ENCODE peak calls at places on chromosomes 4 and X, in eight cellular contexts. C is hepatocyte; O is Jurkat, Clone E6-1; B is suprapubic skin; T is skeletal muscle cell; A is kidney epithelial cell; J is Karpas-422; E is HFF-Myc. D is an unnamed sample.

GRCh38 chr4:184170996-184171395 is 46.7 kb downstream of the ENPP6 start:
- DNase-seq in J (no peak), B (no peak), E (no peak), T (peak; percentile 30), A (no peak), O (no peak), C (no peak), D (peak; percentile 41)

GRCh38 chrX:106718709-106719108 is 7.8 kb upstream of the RNF128 start:
- DNase-seq in A (no peak), J (no peak), T (no peak), O (no peak), E (no peak), B (no peak), C (no peak), D (no peak)

GRCh38 chr4:141458501-141458900 is 177.9 kb upstream of the IL15 start:
- DNase-seq in E (no peak), A (no peak), J (no peak), B (no peak), C (no peak), T (no peak), O (no peak), D (peak; percentile 95)

GRCh38 chrX:72392816-72393800 is 87.4 kb upstream of the CITED1 start:
- DNase-seq in E (no peak), B (no peak), A (no peak), O (no peak), T (no peak), J (no peak), C (no peak), D (no peak)

GRCh38 chr4:15677507-15677988 is 4.1 kb upstream of the FAM200B start:
- DNase-seq in E (no peak), C (peak; percentile 78), J (no peak), T (no peak), B (no peak), A (peak; percentile 96), O (no peak), D (peak; percentile 99)

GRCh38 chrX:39479856-39480255 is 617.9 kb downstream of the BCOR start:
- DNase-seq in B (no peak), J (no peak), C (no peak), A (no peak), T (no peak), O (no peak), E (no peak), D (peak; percentile 80)

GRCh38 chr4:25919676-25920075 is 5.7 kb downstream of the SMIM20 start:
- DNase-seq in C (peak; percentile 61), O (no peak), J (no peak), B (no peak), T (no peak), A (no peak), E (no peak), D (no peak)

GRCh38 chrX:115459883-115460564 is 101.0 kb upstream of the PLS3 start:
- DNase-seq in T (no peak), J (no peak), A (no peak), O (no peak), C (no peak), E (no peak), B (no peak), D (peak; percentile 7)

GRCh38 chr4:112894480-112894879 is 155.0 kb upstream of the ANK2 start:
- DNase-seq in A (no peak), B (no peak), C (no peak), O (no peak), E (no peak), T (no peak), J (no peak), D (no peak)

GRCh38 chr4:1842993-1843448 is 12.9 kb downstream of the LETM1 start:
- DNase-seq in O (no peak), J (no peak), E (peak; percentile 87), C (no peak), T (peak; percentile 66), A (no peak), B (no peak), D (no peak)

GRCh38 chr4:108030332-108030731 is 40.6 kb downstream of the HADH start:
- DNase-seq in T (peak; percentile 34), C (peak; percentile 71), O (peak; percentile 92), A (peak; percentile 25), E (peak; percentile 52), B (no peak), J (peak; percentile 74), D (peak; percentile 52)

GRCh38 chr4:177499537-177499936 is 57.3 kb upstream of the AGA start:
- DNase-seq in C (no peak), E (no peak), O (no peak), J (no peak), A (no peak), T (no peak), B (no peak), D (no peak)

GRCh38 chr4:159175989-159176375 is 73.1 kb downstream of the RAPGEF2 start:
- DNase-seq in B (no peak), J (no peak), T (no peak), A (no peak), E (no peak), O (no peak), C (no peak), D (no peak)

GRCh38 chr4:159178147-159178541 is 75.3 kb downstream of the RAPGEF2 start:
- DNase-seq in E (peak; percentile 6), O (no peak), B (no peak), J (no peak), A (no peak), C (no peak), T (peak; percentile 21), D (no peak)

GRCh38 chr4:159177265-159178146 is 74.6 kb downstream of the RAPGEF2 start:
- DNase-seq in B (no peak), O (no peak), T (no peak), C (no peak), J (no peak), E (no peak), A (no peak), D (no peak)

GRCh38 chr4:159174645-159175147 is 71.8 kb downstream of the RAPGEF2 start:
- DNase-seq in J (no peak), C (no peak), B (no peak), T (no peak), A (no peak), E (no peak), O (no peak), D (no peak)

GRCh38 chr4:159175165-159175988 is 72.5 kb downstream of the RAPGEF2 start:
- DNase-seq in A (peak; percentile 55), E (peak; percentile 86), O (peak; percentile 54), B (peak; percentile 65), J (peak; percentile 91), C (peak; percentile 88), T (peak; percentile 70), D (peak; percentile 88)
- H3K4me3 ChIP-seq in A (no peak overlapping the region), E (peak overlapping the region; percentile 16), O (no peak overlapping the region), B (no peak overlapping the region), J (no peak overlapping the region), C (no peak overlapping the region), T (peak overlapping the region; percentile 25), D (no peak overlapping the region)

DNA sequence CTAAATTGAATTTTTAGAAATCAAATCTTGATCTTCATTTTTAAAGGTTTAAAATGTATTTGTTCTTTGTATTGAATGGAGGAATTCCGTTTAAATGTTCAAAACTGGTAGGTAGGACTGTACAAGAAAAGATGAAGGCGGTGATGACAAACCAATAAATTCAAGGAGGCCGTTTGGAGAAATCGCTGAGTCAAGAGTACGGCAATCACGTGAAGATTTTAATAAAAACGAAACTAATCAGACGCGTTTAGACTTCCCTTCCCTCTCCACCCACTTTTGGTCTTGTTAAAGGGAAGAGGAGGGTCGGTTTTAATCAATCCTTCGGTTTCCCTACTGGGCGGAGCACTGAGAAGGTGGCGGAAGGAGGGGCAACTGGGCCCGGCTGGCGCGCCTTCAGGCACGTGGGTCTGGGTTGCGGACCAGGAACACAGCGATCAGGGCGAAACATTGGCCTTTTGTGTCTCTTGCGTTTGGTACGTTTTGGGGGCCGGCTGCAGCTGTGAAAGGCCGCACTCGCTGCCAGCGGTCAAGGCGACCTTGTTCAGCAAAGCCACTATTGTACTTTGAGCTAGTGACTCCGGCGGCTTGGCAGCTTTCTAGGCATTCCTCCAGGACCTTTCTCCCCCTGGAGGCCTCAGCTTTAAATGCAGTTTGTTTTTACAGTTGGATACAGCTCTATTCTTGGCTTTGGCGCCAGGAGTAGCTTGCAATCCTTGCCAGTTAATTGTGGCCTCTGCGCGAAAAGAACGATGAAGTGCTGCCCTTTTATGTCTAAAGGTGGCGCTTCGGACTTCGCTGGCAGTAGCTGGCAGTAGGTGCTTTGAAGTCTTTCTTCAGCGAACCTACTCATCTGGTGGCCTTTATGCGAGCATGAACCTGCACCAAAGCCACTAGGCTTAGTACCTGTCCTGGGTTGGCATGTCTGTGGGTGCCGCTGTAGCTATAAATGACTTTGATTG is 16.7 kb upstream of the LAMP2 start:
- DNase-seq in B (peak; percentile 81), T (peak; percentile 39), A (no peak), O (peak; percentile 86), C (peak; percentile 78), E (peak; percentile 59), J (peak; percentile 76), D (peak; percentile 77)
- H3K4me3 ChIP-seq in B (peak overlapping the region; percentile 50), T (peak overlapping the region; percentile 39), A (peak overlapping the region; percentile 34), O (peak overlapping the region; percentile 51), C (peak overlapping the region; percentile 31), E (peak overlapping the region; percentile 41), J (peak overlapping the region; percentile 61), D (peak overlapping the region; percentile 47)

GRCh38 chr4:93828830-93829530 is 427 bp downstream of the ATOH1 start:
- DNase-seq in J (no peak), B (no peak), A (no peak), E (no peak), T (no peak), C (peak; percentile 30), O (no peak), D (no peak)
- H3K4me3 ChIP-seq in J (no peak overlapping the region), B (peak overlapping the region; percentile 44), A (peak overlapping the region; percentile 29), E (no peak overlapping the region), T (peak overlapping the region; percentile 36), C (peak overlapping the region; percentile 12), O (peak overlapping the region; percentile 32), D (no peak overlapping the region)

DNA sequence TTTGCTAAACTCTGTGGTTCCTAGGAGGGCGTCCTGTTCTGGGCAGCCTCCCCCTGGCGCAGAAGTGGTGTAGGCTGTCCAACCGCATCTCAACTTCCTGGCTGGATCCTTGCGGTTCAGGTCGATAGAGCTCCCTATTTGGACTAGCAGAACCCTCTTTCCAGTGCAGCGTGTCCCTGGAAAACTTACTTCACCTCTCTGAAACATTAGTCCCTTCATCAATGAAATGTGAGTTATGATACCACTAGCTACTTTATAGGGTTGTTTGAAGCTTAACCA is 1.1 kb downstream of the STK32B start:
- DNase-seq in B (no peak), E (no peak), O (no peak), C (no peak), A (no peak), T (no peak), J (no peak), D (no peak)
- H3K4me3 ChIP-seq in B (peak overlapping the region; percentile 59), E (no peak overlapping the region), O (peak overlapping the region; percentile 58), C (no peak overlapping the region), A (peak overlapping the region; percentile 53), T (no peak overlapping the region), J (no peak overlapping the region), D (no peak overlapping the region)

GRCh38 chrX:30887721-30888120 is 1.3 kb downstream of the TAB3 start:
- DNase-seq in A (no peak), B (no peak), E (no peak), J (no peak), T (no peak), C (no peak), O (no peak), D (no peak)
- H3K4me3 ChIP-seq in A (no peak overlapping the region), B (peak overlapping the region; percentile 80), E (peak overlapping the region; percentile 65), J (peak overlapping the region; percentile 74), T (peak overlapping the region; percentile 63), C (peak overlapping the region; percentile 90), O (no peak overlapping the region), D (peak overlapping the region; percentile 44)

D was measured in bronchial epithelial cell.